ENCODE peak calls at places on chromosomes 16 and 17, in eight cellular contexts. I, D, W, Q, K, T, F and J are unnamed samples.

GRCh38 chr16:3465911-3466584 is 22.6 kb downstream of the NAA60 start:
- DNase-seq in I (no peak), D (no peak), W (no peak), Q (no peak), K (no peak), T (no peak), F (no peak), J (no peak)

GRCh38 chr17:16374129-16374528 is 6.8 kb upstream of the UBB start:
- DNase-seq in I (no peak), D (no peak), W (no peak), Q (peak; percentile 35), K (no peak), T (no peak), F (peak; percentile 31), J (peak; percentile 42)

GRCh38 chr16:61823326-61823725 is 212.9 kb downstream of the CDH8 start:
- DNase-seq in I (no peak), D (no peak), W (no peak), Q (no peak), K (no peak), T (no peak), F (no peak), J (no peak)

GRCh38 chr16:53509906-53510703 is 7.1 kb upstream of the AKTIP start:
- DNase-seq in I (peak; percentile 69), D (peak; percentile 70), W (peak; percentile 65), Q (peak; percentile 63), K (peak; percentile 60), T (peak; percentile 66), F (peak; percentile 35), J (peak; percentile 58)

GRCh38 chr16:1983544-1984346 is at the start of gene GFER:
- DNase-seq in I (peak; percentile 95), D (peak; percentile 93), W (peak; percentile 84), Q (peak; percentile 92), K (peak; percentile 80), T (no peak), F (no peak), J (peak; percentile 92)

GRCh38 chr16:72467157-72467759 is 295.3 kb upstream of the PMFBP1 start:
- DNase-seq in I (no peak), D (no peak), W (no peak), Q (no peak), K (peak; percentile 46), T (no peak), F (no peak), J (no peak)

GRCh38 chr17:19285218-19285900 is 48.2 kb downstream of the EPN2 start:
- DNase-seq in I (no peak), D (no peak), W (no peak), Q (no peak), K (no peak), T (no peak), F (no peak), J (no peak)

GRCh38 chr17:36885761-36886365 is 51.4 kb upstream of the LHX1 start:
- DNase-seq in I (no peak), D (no peak), W (no peak), Q (no peak), K (no peak), T (no peak), F (no peak), J (no peak)

GRCh38 chr16:1298406-1298805 is 11.0 kb upstream of the UBE2I start:
- DNase-seq in I (no peak), D (no peak), W (no peak), Q (no peak), K (no peak), T (no peak), F (no peak), J (no peak)

GRCh38 chr16:66468321-66468965 is 41.3 kb downstream of the BEAN1 start:
- DNase-seq in I (no peak), D (no peak), W (no peak), Q (no peak), K (no peak), T (no peak), F (no peak), J (no peak)

GRCh38 chr17:17681744-17682292 is 560 bp downstream of the RAI1 start:
- DNase-seq in I (no peak), D (peak; percentile 50), W (peak; percentile 55), Q (peak; percentile 40), K (peak; percentile 71), T (no peak), F (no peak), J (peak; percentile 55)

GRCh38 chr17:54426287-54426886 is 474.3 kb upstream of the TOM1L1 start:
- DNase-seq in I (no peak), D (no peak), W (no peak), Q (no peak), K (peak; percentile 25), T (no peak), F (no peak), J (no peak)

GRCh38 chr17:6510321-6511023 is 45.9 kb downstream of the PITPNM3 start:
- DNase-seq in I (peak; percentile 31), D (no peak), W (no peak), Q (no peak), K (no peak), T (no peak), F (no peak), J (no peak)

GRCh38 chr17:71251276-71251675 is 869.5 kb upstream of the SOX9 start:
- DNase-seq in I (no peak), D (no peak), W (no peak), Q (no peak), K (no peak), T (no peak), F (no peak), J (no peak)

GRCh38 chr16:10390330-10390729 is 4.5 kb downstream of the ATF7IP2 start:
- DNase-seq in I (no peak), D (no peak), W (no peak), Q (no peak), K (no peak), T (no peak), F (no peak), J (no peak)

GRCh38 chr16:10387378-10387681 is 1.5 kb downstream of the ATF7IP2 start:
- DNase-seq in I (no peak), D (no peak), W (no peak), Q (no peak), K (no peak), T (no peak), F (no peak), J (no peak)

GRCh38 chr16:10391339-10391738 is 5.5 kb downstream of the ATF7IP2 start:
- DNase-seq in I (no peak), D (no peak), W (no peak), Q (no peak), K (no peak), T (no peak), F (no peak), J (no peak)

GRCh38 chr16:10388987-10389386 is 3.1 kb downstream of the ATF7IP2 start:
- DNase-seq in I (no peak), D (no peak), W (no peak), Q (no peak), K (no peak), T (no peak), F (no peak), J (no peak)

GRCh38 chr16:10390867-10391266 is 5.0 kb downstream of the ATF7IP2 start:
- DNase-seq in I (no peak), D (no peak), W (no peak), Q (no peak), K (no peak), T (no peak), F (no peak), J (no peak)
- H3K9me3 ChIP-seq in I (no peaks in the 10 kb centered on the region), D (no peaks in the 10 kb centered on the region), W (no peaks in the 10 kb centered on the region), Q (no peaks in the 10 kb centered on the region), K (no peaks in the 10 kb centered on the region), T (no peaks in the 10 kb centered on the region), F (no peaks in the 10 kb centered on the region), J (no peaks in the 10 kb centered on the region)

DNA sequence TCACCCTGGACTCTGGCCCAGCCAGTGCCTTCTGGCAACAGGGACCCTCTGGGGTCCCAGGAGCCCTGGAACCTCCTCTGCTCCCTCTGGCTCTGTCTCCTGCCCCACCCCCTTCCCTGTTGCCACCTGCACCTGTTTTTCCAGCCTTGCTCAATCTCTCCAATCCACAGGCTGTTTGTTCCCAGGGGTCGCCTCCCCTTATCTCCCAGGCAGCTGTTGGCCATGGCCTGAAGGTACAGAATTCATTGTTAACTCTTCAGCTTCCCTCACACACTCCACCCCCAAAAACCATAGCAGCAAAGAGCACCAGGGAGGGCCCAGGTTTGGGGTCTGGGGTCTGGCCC is 39.3 kb upstream of the TOB1 start:
- DNase-seq in I (no peak), D (no peak), W (no peak), Q (no peak), K (no peak), T (no peak), F (no peak), J (no peak)
- H3K27ac ChIP-seq in I (no peak overlapping the region), D (peak overlapping the region; percentile 87), W (peak overlapping the region; percentile 93), Q (peak overlapping the region; percentile 95), K (no peak overlapping the region), T (peak overlapping the region; percentile 96), F (peak overlapping the region; percentile 98), J (peak overlapping the region; percentile 82)

GRCh38 chr17:48591435-48592077 is 1.5 kb upstream of the HOXB3 start:
- DNase-seq in I (no peak), D (no peak), W (no peak), Q (no peak), K (no peak), T (no peak), F (no peak), J (no peak)

GRCh38 chr17:48590603-48591161 is 641 bp upstream of the HOXB3 start:
- DNase-seq in I (no peak), D (no peak), W (no peak), Q (no peak), K (no peak), T (no peak), F (no peak), J (no peak)

GRCh38 chr17:48592592-48592991 is 987 bp downstream of the HOXB5 start:
- DNase-seq in I (no peak), D (no peak), W (no peak), Q (no peak), K (no peak), T (no peak), F (no peak), J (no peak)

GRCh38 chr17:48593126-48593829 is at the start of gene HOXB5:
- DNase-seq in I (peak; percentile 70), D (no peak), W (no peak), Q (no peak), K (no peak), T (no peak), F (no peak), J (no peak)

DNA sequence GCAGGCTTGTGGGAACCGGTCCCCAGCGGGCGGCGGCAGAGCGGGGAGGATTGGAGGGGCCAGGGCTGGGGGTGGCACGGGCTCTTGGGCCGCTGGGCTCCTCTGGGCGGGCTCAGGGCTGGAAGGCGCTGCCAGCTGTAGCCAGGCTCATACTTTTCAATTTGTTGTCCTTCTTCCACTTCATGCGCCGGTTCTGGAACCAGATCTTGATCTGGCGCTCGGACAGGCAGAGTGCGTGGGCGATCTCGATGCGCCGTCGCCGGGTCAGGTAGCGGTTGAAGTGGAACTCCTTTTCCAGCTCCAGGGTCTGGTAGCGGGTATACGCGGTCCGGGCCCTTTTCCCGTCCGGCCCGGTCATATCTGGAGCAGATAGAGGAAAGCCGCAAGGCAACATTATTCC is 1.5 kb downstream of the HOXB5 start:
- DNase-seq in I (no peak), D (no peak), W (no peak), Q (no peak), K (no peak), T (no peak), F (no peak), J (no peak)
- H3K4me1 ChIP-seq in I (no peaks in the 10 kb centered on the region), D (peaks cover 11% of the 10 kb centered on the region), W (no peaks in the 10 kb centered on the region), Q (peaks cover 23% of the 10 kb centered on the region), K (peaks cover 11% of the 10 kb centered on the region), T (no peaks in the 10 kb centered on the region), F (peaks cover 13% of the 10 kb centered on the region), J (no peaks in the 10 kb centered on the region)

DNA sequence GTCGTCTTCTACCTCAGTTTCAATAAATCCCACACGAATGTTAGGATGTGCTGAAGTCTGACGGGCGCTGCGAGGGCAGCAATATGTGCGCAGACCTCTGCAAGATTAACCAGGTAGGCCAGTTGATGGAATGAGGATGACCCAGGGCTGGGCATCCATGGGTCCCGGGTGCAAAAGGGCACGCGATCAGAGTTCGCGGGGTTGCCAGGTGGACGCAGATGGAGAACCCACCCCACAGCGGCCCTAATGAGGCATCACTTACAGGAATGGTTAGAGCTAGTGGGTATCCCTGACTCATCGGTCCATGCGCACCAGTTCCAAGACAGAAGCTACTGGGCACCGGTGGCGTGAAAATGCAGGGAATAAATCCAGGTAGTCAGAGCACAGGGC is 2116.0 kb downstream of the TP53TG3F start:
- DNase-seq in I (no peak), D (no peak), W (no peak), Q (no peak), K (no peak), T (no peak), F (no peak), J (no peak)
- H3K9me3 ChIP-seq in I (peaks cover 95% of the 10 kb centered on the region), D (peaks cover 17% of the 10 kb centered on the region), W (no peaks in the 10 kb centered on the region), Q (no peaks in the 10 kb centered on the region), K (no peaks in the 10 kb centered on the region), T (peaks cover 59% of the 10 kb centered on the region), F (no peaks in the 10 kb centered on the region), J (no peaks in the 10 kb centered on the region)